ENCODE peak calls at places on chromosomes 11 and 22, in five cellular contexts. U is mammary epithelial cell, C is right lobe of liver, K is neural progenitor cell, O is H1. H is an unnamed sample.

GRCh38 chr22:36636916-36637315 is 66.6 kb downstream of the CACNG2 start:
- DNase-seq in U (no peak), C (no peak), K (peak), O (no peak), H (no peak)

GRCh38 chr22:25698986-25699385 is 43.0 kb upstream of the MYO18B start:
- DNase-seq in U (no peak), C (no peak), K (no peak), O (no peak), H (no peak)

GRCh38 chr11:32796425-32796824 is 2.0 kb upstream of the CCDC73 start:
- DNase-seq in U (peak), C (no peak), K (no peak), O (no peak), H (no peak)

GRCh38 chr22:49590851-49591445 is 236.7 kb downstream of the BRD1 start:
- DNase-seq in U (no peak), C (no peak), K (no peak), O (peak), H (no peak)

GRCh38 chr11:128582496-128583366 is 4.6 kb downstream of the ETS1 start:
- DNase-seq in U (peak), C (no peak), K (peak), O (no peak), H (no peak)

GRCh38 chr11:69000831-69001245 is 12.2 kb downstream of the MRGPRF start:
- DNase-seq in U (peak), C (peak), K (no peak), O (no peak), H (no peak)

GRCh38 chr11:34641456-34641855 is 20.6 kb downstream of the EHF start:
- DNase-seq in U (no peak), C (no peak), K (no peak), O (no peak), H (no peak)

GRCh38 chr11:102384419-102385052 is 37.5 kb downstream of the BIRC2 start:
- DNase-seq in U (no peak), C (no peak), K (peak), O (no peak), H (no peak)

GRCh38 chr11:36577859-36578258 is 10.1 kb downstream of the RAG1 start:
- DNase-seq in U (no peak), C (no peak), K (no peak), O (no peak), H (no peak)

GRCh38 chr11:114229062-114229450 is 67.1 kb upstream of the NNMT start:
- DNase-seq in U (no peak), C (no peak), K (no peak), O (no peak), H (no peak)

GRCh38 chr11:130827697-130828377 is 88.4 kb downstream of the SNX19 start:
- DNase-seq in U (peak), C (no peak), K (peak), O (peak), H (no peak)

GRCh38 chr11:93541884-93542752 is 1.1 kb downstream of the SMCO4 start:
- DNase-seq in U (peak), C (peak), K (peak), O (no peak), H (no peak)

GRCh38 chr11:66069715-66070603 is at the start of gene PACS1:
- DNase-seq in U (peak), C (peak), K (peak), O (peak), H (no peak)
- TF ChIP-seq CTCF in U (no peak), C (no peak), K (no peak), O (no peak), H (no peak)

DNA sequence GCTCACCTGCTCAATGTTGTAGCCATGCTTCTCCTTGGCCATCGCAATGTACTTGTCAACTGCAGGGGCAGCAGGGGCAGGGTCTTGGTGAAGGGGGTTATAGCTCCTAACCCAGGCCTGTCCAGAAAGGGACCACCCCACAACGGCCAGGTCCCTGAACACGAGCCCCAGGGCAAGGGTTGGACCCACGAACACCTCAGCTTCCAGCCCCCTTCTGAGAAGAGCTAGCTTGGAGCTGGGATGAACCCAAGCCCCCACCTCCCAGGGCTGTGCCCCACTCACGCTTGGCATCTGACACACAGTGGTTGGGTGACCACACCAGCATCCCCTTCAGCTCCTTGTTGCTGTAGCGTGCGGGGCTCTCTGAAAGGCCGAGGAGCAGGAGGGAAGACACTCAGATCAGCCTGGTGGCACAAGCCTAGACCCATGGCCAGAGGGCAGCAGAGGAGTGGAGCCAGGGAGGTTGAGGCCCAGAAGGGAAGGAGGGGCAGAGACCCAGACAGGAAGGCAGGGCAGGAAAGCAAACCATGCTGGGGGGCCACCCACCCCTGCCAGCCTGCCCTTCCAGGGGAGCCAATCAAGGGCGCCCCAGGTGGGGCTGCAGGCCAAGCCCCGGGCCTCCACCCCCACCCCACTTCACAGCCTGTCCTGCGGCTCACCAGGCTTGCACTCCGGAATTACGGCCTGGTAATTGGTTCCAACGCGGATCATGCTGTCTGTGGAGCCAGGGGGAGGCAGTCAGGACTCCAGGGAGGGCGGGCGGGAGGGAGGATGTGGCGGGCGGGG is 1.9 kb downstream of the RCOR2 start:
- DNase-seq in U (no peak), C (no peak), K (peak), O (no peak), H (no peak)
- H3K4me3 ChIP-seq in U (no peak), C (no peak), K (peak), O (peak), H (no peak)

GRCh38 chr22:38786631-38787030 is 7.3 kb downstream of the DNAL4 start:
- DNase-seq in U (no peak), C (no peak), K (no peak), O (no peak), H (no peak)
- H3K27ac ChIP-seq in U (no peak), C (no peak), K (no peak), O (no peak), H (no peak)

GRCh38 chr11:12121504-12121903 is 11.1 kb downstream of the MICAL2 start:
- DNase-seq in U (no peak), C (no peak), K (no peak), O (no peak), H (no peak)

GRCh38 chr11:12124306-12124705 is 13.9 kb downstream of the MICAL2 start:
- DNase-seq in U (no peak), C (no peak), K (no peak), O (no peak), H (no peak)

GRCh38 chr11:12122083-12122482 is 11.7 kb downstream of the MICAL2 start:
- DNase-seq in U (no peak), C (no peak), K (peak), O (peak), H (no peak)

GRCh38 chr11:12123799-12124198 is 13.4 kb downstream of the MICAL2 start:
- DNase-seq in U (no peak), C (no peak), K (no peak), O (no peak), H (no peak)

GRCh38 chr11:12123177-12123576 is 12.8 kb downstream of the MICAL2 start:
- DNase-seq in U (peak), C (no peak), K (no peak), O (no peak), H (no peak)
- TF ChIP-seq CTCF in U (no peak), C (no peak), K (no peak), O (no peak), H (no peak)

GRCh38 chr11:76781046-76781801 is 1.9 kb upstream of the TSKU start:
- DNase-seq in U (no peak), C (peak), K (no peak), O (no peak), H (no peak)
- H3K4me3 ChIP-seq in U (peak), C (no peak), K (peak), O (no peak), H (peak)

DNA sequence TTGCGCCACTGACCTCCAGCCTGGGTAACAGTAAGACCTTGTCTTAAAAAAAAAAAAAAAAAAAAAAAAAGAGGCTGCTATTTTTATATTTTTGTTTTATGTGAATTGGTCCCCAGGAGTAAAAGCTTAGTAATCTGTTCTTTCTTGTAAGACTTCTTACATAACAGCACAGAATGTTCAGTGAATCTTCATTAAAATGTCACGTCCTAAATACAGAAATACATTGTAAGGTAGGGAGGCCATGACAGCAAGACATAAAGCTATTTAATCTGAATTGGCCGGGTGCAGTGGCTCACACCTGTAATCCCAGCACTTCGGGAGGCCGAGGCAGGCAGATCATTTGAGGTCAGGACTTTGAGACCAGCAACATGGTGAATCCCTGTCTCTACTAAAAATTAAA is 64.2 kb downstream of the BID start:
- DNase-seq in U (no peak), C (no peak), K (no peak), O (no peak), H (no peak)
- H3K27ac ChIP-seq in U (no peak), C (no peak), K (no peak), O (no peak), H (no peak)

GRCh38 chr22:50641696-50642607 is 14.0 kb upstream of the ARSA start:
- DNase-seq in U (no peak), C (peak), K (peak), O (peak), H (no peak)
- TF ChIP-seq CTCF in U (peak), C (peak), K (peak), O (peak), H (peak)

GRCh38 chr11:67605231-67606011 is 1.3 kb upstream of the NDUFV1 start:
- DNase-seq in U (no peak), C (no peak), K (peak), O (no peak), H (no peak)
- H3K4me3 ChIP-seq in U (no peak), C (no peak), K (no peak), O (no peak), H (no peak)

GRCh38 chr22:38034278-38034882 is 22.8 kb upstream of the PICK1 start:
- DNase-seq in U (peak), C (peak), K (peak), O (peak), H (no peak)
- H3K27ac ChIP-seq in U (no peak), C (peak), K (no peak), O (peak), H (peak)